ENCODE peak calls at places on chromosomes 11 and 22, in ten cellular contexts. Z is NB4, K is adrenal gland, S is lower lobe of right lung, H is SK-N-SH, Y is dorsolateral prefrontal cortex, L is lung, E is Peyer's patch, P is IMR-90, J is right lobe of liver. N is an unnamed sample.
A peak's percentile ranks its signal among the peaks of the same experiment; 100 is the strongest.

GRCh38 chr11:134644489-134645456 is 232.7 kb upstream of the B3GAT1 start:
- DNase-seq in H (no peak), J (no peak), Z (no peak), Y (no peak), K (peak; percentile 45), S (no peak), E (peak; percentile 28), P (no peak), L (no peak), N (no peak)

GRCh38 chr11:131897247-131897646 is 526.8 kb downstream of the NTM start:
- DNase-seq in P (no peak), S (no peak), K (no peak), J (no peak), H (no peak), Y (no peak), Z (no peak), E (no peak), L (no peak), N (no peak)

GRCh38 chr11:2265396-2265795 is 5.0 kb downstream of the ASCL2 start:
- DNase-seq in Y (no peak), L (peak; percentile 29), K (peak; percentile 53), H (no peak), J (no peak), E (peak; percentile 44), P (no peak), S (peak; percentile 68), Z (peak; percentile 64), N (no peak)

GRCh38 chr11:106787454-106787853 is 230.8 kb downstream of the GUCY1A2 start:
- DNase-seq in S (no peak), Y (no peak), P (no peak), J (no peak), K (no peak), E (no peak), Z (no peak), H (no peak), L (no peak), N (no peak)

GRCh38 chr22:37193629-37194191 is 5.7 kb upstream of the C1QTNF6 start:
- DNase-seq in S (peak; percentile 46), P (peak; percentile 36), K (peak; percentile 77), Y (no peak), H (no peak), Z (peak; percentile 84), J (no peak), L (no peak), E (no peak), N (peak; percentile 6)

GRCh38 chr22:46854125-46854870 is 91.8 kb downstream of the TBC1D22A start:
- DNase-seq in J (no peak), S (peak; percentile 76), K (peak; percentile 81), Z (peak; percentile 76), H (no peak), L (peak; percentile 50), P (peak; percentile 15), Y (no peak), E (no peak), N (no peak)

GRCh38 chr22:21980547-21980946 is 2.0 kb downstream of the TOP3B start:
- DNase-seq in E (peak; percentile 23), Y (no peak), H (no peak), S (no peak), P (no peak), K (no peak), Z (no peak), J (no peak), L (no peak), N (no peak)

GRCh38 chr11:120637131-120637530 is 125.6 kb downstream of the GRIK4 start:
- DNase-seq in H (no peak), J (no peak), Y (no peak), E (no peak), K (no peak), Z (no peak), P (no peak), S (no peak), L (no peak), N (no peak)

GRCh38 chr11:48170176-48170839 is 46.3 kb upstream of the OR4B1 start:
- DNase-seq in Y (no peak), K (no peak), L (no peak), Z (no peak), H (no peak), S (no peak), J (no peak), E (no peak), P (peak; percentile 35), N (no peak)

GRCh38 chr11:117878314-117878938 is 2.0 kb upstream of the FXYD6 start:
- DNase-seq in S (no peak), P (no peak), Y (no peak), L (no peak), J (no peak), K (no peak), H (no peak), Z (no peak), E (no peak), N (no peak)

GRCh38 chr11:33307984-33308383 is 50.8 kb downstream of the HIPK3 start:
- DNase-seq in J (no peak), L (no peak), K (no peak), H (peak; percentile 55), P (no peak), E (no peak), S (no peak), Z (no peak), Y (no peak), N (no peak)

GRCh38 chr22:47168900-47169800 is 406.7 kb downstream of the TBC1D22A start:
- DNase-seq in S (peak; percentile 14), Z (peak; percentile 55), E (peak; percentile 52), P (peak; percentile 8), Y (peak; percentile 24), H (peak; percentile 59), L (no peak), K (peak; percentile 45), J (peak; percentile 35), N (no peak)

GRCh38 chr22:38474003-38474607 is 6.2 kb downstream of the KDELR3 start:
- DNase-seq in E (no peak), S (no peak), K (no peak), Z (no peak), Y (peak; percentile 61), H (no peak), L (no peak), J (no peak), P (no peak), N (no peak)

DNA sequence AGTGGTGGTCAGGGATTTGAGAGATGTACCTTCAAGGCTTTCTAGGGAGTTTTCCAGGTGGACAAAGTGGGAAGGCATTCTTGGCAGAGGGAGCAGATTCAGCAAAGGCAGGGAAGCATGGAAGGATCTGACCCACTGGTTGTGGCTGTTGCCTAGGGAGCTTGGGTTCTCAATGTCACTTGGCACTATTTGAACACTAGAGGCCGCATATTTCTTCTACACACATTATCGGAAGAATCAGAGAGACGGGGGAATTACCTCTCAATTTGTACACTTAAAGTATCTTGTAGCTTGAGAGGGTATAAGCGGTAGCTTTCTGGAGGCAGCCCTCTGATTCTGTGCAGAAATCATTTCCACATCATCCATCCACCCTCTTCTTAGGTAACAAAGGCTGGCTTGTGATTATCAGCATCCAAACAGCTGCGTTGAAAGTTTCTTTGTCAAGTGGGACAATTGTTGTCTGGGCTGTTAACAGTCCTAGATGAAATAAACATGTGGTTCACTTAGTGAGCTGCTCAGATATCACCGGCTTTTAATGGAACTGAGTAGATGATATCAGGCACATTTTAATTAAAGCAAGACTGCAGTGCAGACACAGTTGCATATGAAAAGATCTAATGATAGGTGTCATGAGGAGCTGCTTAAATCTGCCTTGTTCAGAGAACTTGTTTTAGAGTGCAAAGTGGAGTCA is 2.6 kb downstream of the NELL1 start:
- DNase-seq in Y (no peak), H (peak; percentile 67), S (no peak), J (no peak), K (no peak), Z (peak; percentile 12), E (no peak), L (no peak), P (no peak), N (no peak)
- TF ChIP-seq CTCF in Y (peak; percentile 27), H (peak; percentile 41), S (no peak), J (peak; percentile 26), K (no peak), Z (peak; percentile 24), E (no peak), L (no peak), P (no peak), N (no peak)

DNA sequence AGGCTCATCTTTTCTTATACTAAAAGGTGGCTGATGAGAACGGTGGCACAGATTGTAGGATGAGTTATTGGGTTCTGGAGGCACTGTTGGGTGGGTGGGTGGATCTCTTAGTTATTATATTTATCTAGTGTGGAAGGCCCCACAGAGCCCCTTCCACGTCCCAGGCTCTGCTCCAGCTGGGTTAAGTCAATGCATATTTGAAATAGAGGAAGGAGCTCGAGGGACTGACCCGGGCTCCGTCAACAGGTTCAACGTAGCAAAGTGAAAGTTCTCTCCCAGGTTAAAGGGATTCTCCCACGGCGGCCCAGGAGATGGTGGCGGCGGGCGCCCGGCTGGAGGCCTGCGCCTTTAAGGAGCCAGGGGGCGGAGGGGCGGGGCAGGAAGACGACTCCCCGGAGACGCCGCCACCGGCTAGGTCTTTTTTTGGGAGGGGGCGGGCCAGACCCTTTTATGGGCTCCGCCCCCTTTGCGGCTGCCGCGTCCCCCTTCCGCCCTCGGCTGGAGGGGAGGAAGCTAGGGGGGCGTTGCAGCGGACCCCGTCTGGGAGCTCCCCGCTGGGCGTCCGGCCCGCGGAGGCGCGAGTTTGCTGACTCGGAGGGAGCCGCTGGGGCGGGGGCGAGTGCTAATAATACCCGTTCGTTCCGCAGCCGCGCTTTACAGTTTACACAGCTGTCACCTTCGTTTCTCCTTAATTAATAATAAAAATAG is 1.5 kb upstream of the INPPL1 start:
- DNase-seq in P (peak; percentile 88), H (peak; percentile 92), K (peak; percentile 97), Y (peak; percentile 88), E (peak; percentile 96), Z (peak; percentile 99), S (peak; percentile 98), J (peak; percentile 97), L (peak; percentile 95), N (peak; percentile 94)
- TF ChIP-seq CTCF in P (peak; percentile 39), H (no peak), K (peak; percentile 39), Y (peak; percentile 39), E (peak; percentile 6), Z (no peak), S (peak; percentile 44), J (peak; percentile 23), L (peak; percentile 16), N (no peak)

DNA sequence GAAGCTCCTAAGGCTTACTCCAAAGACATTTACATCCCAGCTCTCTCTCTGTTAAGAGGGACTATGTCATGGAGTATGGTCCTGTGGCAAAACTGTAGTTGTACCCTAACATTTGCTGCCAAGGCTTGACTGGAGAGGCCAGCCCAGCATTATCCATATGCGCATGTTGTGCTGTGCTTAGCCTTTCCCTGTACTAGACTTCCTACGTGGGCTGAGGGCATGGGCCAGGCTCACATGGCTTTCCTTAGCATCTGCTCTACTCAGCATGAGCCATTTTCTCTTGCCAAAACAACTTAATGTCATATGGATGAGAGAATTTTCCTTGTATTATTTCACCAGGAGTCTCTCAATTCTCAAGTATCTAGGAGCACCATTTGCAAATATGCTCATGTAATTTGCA is 71.9 kb upstream of the FAR1 start:
- DNase-seq in S (no peak), E (no peak), Z (no peak), J (no peak), P (no peak), Y (no peak), H (no peak), L (no peak), K (no peak), N (no peak)
- TF ChIP-seq CTCF in S (no peak), E (no peak), Z (no peak), J (no peak), P (no peak), Y (no peak), H (no peak), L (no peak), K (no peak), N (no peak)

GRCh38 chr11:77113382-77114088 is 10.9 kb downstream of the OMP start:
- DNase-seq in Y (no peak), L (no peak), S (no peak), J (peak; percentile 47), Z (peak; percentile 38), K (peak; percentile 76), H (peak; percentile 74), E (peak; percentile 69), P (peak; percentile 38), N (no peak)
- TF ChIP-seq CTCF in Y (peak; percentile 29), L (no peak), S (peak; percentile 53), J (peak; percentile 64), Z (peak; percentile 73), K (peak; percentile 47), H (peak; percentile 65), E (no peak), P (peak; percentile 64), N (peak; percentile 57)

N was measured in RWPE2.